ENCODE peak calls at places on chromosomes 5 and 9, in four cellular contexts. V is mesendoderm, R is IMR-90, G is H1. H is an unnamed sample.

GRCh38 chr9:137435980-137436760 is 5.0 kb downstream of the ENTPD8 start:
- DNase-seq in G (no peak), R (peak; percentile 76), V (no peak), H (no peak)

GRCh38 chr9:7028591-7028990 is 270.8 kb downstream of the KDM4C start:
- DNase-seq in R (peak; percentile 10), V (no peak), G (no peak), H (no peak)

GRCh38 chr5:143133721-143134120 is 269.8 kb downstream of the NR3C1 start:
- DNase-seq in R (no peak), G (no peak), V (no peak), H (no peak)

GRCh38 chr9:33818167-33818831 is 1.3 kb downstream of the UBE2R2 start:
- DNase-seq in V (peak; percentile 19), R (no peak), G (no peak), H (no peak)

GRCh38 chr9:98690686-98691085 is 18.0 kb downstream of the GABBR2 start:
- DNase-seq in G (no peak), V (no peak), R (no peak), H (no peak)

GRCh38 chr9:132415181-132415580 is 5.2 kb downstream of the CFAP77 start:
- DNase-seq in V (no peak), R (no peak), G (no peak), H (peak; percentile 49)

GRCh38 chr5:173329370-173330150 is 1.3 kb upstream of the STC2 start:
- DNase-seq in G (no peak), V (peak; percentile 89), R (no peak), H (peak; percentile 83)

GRCh38 chr5:121478636-121479035 is 373.0 kb upstream of the FTMT start:
- DNase-seq in R (no peak), V (peak; percentile 17), G (no peak), H (no peak)

GRCh38 chr9:3526903-3527652 is 1.3 kb upstream of the RFX3 start:
- DNase-seq in V (peak; percentile 76), G (no peak), R (peak; percentile 13), H (peak; percentile 61)

GRCh38 chr9:32344551-32345182 is 39.8 kb upstream of the ACO1 start:
- DNase-seq in R (peak; percentile 11), V (peak; percentile 94), G (peak; percentile 43), H (peak; percentile 87)

GRCh38 chr5:147522435-147522834 is 12.6 kb upstream of the DPYSL3 start:
- DNase-seq in R (peak; percentile 83), G (no peak), V (peak; percentile 68), H (no peak)

GRCh38 chr5:11719888-11720481 is 184.3 kb downstream of the CTNND2 start:
- DNase-seq in R (no peak), G (no peak), V (peak; percentile 86), H (peak; percentile 75)

GRCh38 chr5:55231476-55232193 is 1.8 kb downstream of the CCNO start:
- DNase-seq in R (no peak), G (no peak), V (peak; percentile 30), H (peak; percentile 46)

GRCh38 chr5:32812399-32812798 is 101.3 kb downstream of the NPR3 start:
- DNase-seq in V (no peak), R (no peak), G (no peak), H (no peak)

GRCh38 chr9:7536310-7536939 is 263.2 kb downstream of the DMAC1 start:
- DNase-seq in R (peak; percentile 56), V (peak; percentile 77), G (no peak), H (peak; percentile 75)

GRCh38 chr9:127977877-127978647 is 2.7 kb downstream of the EEIG1 start:
- DNase-seq in G (no peak), V (peak; percentile 86), R (peak; percentile 80), H (no peak)

GRCh38 chr9:91776409-91777365 is 173.3 kb downstream of the ROR2 start:
- DNase-seq in V (no peak), G (no peak), R (peak; percentile 61), H (no peak)

GRCh38 chr9:91775708-91776028 is 174.4 kb downstream of the ROR2 start:
- DNase-seq in R (no peak), G (no peak), V (no peak), H (no peak)

GRCh38 chr9:91778031-91778430 is 172.0 kb downstream of the ROR2 start:
- DNase-seq in G (no peak), R (peak; percentile 29), V (no peak), H (no peak)

GRCh38 chr9:91775011-91775707 is 174.9 kb downstream of the ROR2 start:
- DNase-seq in R (peak; percentile 58), G (peak; percentile 36), V (peak; percentile 82), H (peak; percentile 84)

GRCh38 chr9:91777437-91777836 is 172.6 kb downstream of the ROR2 start:
- DNase-seq in G (no peak), V (no peak), R (peak; percentile 80), H (no peak)
- H4K5ac ChIP-seq in G (no peak overlapping the region), V (no peak overlapping the region), R (no peak overlapping the region), H (no peak overlapping the region)

GRCh38 chr5:145848854-145849253 is 13.7 kb upstream of the PRELID2 start:
- DNase-seq in V (no peak), R (peak; percentile 77), G (no peak), H (no peak)

GRCh38 chr5:145846087-145846486 is 10.9 kb upstream of the PRELID2 start:
- DNase-seq in V (no peak), R (no peak), G (no peak), H (no peak)

GRCh38 chr5:145852990-145853389 is 17.8 kb upstream of the PRELID2 start:
- DNase-seq in G (no peak), R (no peak), V (no peak), H (no peak)

GRCh38 chr5:145847499-145848497 is 12.7 kb upstream of the PRELID2 start:
- DNase-seq in G (no peak), R (peak; percentile 93), V (no peak), H (no peak)
- H4K5ac ChIP-seq in G (no peak overlapping the region), R (no peak overlapping the region), V (no peak overlapping the region), H (no peak overlapping the region)

GRCh38 chr5:40401281-40401680 is 278.4 kb upstream of the PTGER4 start:
- DNase-seq in G (no peak), R (no peak), V (no peak), H (no peak)
- H4K5ac ChIP-seq in G (no peak overlapping the region), R (no peak overlapping the region), V (no peak overlapping the region), H (no peak overlapping the region)

DNA sequence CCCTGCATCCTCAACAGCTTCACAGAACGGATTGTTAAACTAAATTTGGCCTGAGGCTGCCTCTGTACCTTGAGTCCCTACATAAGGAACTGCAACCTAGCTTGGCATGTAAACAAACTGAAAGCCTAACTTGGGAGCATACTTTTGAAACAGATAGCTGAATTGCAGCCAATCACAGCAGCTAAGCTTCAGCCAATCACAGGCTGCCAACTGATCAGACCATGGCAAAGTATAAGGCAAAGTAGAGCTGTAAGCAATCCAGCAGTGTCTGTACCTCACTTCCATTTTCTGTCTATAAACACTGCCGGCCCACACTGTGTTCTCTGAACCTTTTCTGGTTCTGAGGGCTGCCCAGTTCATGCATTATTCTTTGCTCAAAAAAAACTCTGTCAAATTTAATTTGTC is 8.9 kb upstream of the ZNF483 start:
- DNase-seq in V (no peak), R (peak; percentile 18), G (no peak), H (peak; percentile 57)
- H4K5ac ChIP-seq in V (no peak overlapping the region), R (no peak overlapping the region), G (no peak overlapping the region), H (no peak overlapping the region)

DNA sequence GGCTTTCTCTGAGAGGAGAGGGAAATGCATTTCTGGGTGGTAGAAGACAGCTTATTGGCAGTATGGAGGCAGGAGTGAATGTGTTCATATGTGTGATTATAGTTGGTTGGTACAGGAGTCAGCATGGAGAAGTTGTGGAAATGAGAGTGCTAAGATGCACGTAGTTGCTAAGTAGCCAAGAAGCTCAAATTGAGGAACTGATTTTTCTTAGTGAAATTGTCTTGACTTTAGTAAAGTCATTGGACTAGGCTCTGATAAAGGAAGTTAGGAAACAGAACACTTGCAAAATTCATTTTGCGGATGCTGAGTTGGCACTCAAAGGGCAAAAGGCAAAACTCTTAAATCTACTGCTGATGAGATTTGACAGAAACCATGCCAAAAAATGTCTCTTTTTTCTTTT is 158.9 kb upstream of the VCAN start:
- DNase-seq in G (no peak), V (no peak), R (no peak), H (no peak)
- H4K5ac ChIP-seq in G (no peak overlapping the region), V (no peak overlapping the region), R (no peak overlapping the region), H (no peak overlapping the region)

GRCh38 chr5:81233080-81233634 is at the start of gene CKMT2:
- DNase-seq in R (no peak), V (peak; percentile 86), G (peak; percentile 61), H (peak; percentile 95)
- H4K5ac ChIP-seq in R (no peak within 1 kb of the TSS), V (no peak within 1 kb of the TSS), G (peak within 1 kb of the TSS; percentile 18), H (no peak within 1 kb of the TSS)

GRCh38 chr5:175640108-175640507 is 17.8 kb upstream of the HRH2 start:
- DNase-seq in R (no peak), G (no peak), V (no peak), H (no peak)

GRCh38 chr5:175638305-175638704 is 19.6 kb upstream of the HRH2 start:
- DNase-seq in R (no peak), G (no peak), V (peak; percentile 33), H (no peak)

GRCh38 chr5:175642998-175643397 is 14.9 kb upstream of the HRH2 start:
- DNase-seq in G (no peak), R (no peak), V (no peak), H (no peak)
- H4K5ac ChIP-seq in G (no peak overlapping the region), R (no peak overlapping the region), V (no peak overlapping the region), H (no peak overlapping the region)

DNA sequence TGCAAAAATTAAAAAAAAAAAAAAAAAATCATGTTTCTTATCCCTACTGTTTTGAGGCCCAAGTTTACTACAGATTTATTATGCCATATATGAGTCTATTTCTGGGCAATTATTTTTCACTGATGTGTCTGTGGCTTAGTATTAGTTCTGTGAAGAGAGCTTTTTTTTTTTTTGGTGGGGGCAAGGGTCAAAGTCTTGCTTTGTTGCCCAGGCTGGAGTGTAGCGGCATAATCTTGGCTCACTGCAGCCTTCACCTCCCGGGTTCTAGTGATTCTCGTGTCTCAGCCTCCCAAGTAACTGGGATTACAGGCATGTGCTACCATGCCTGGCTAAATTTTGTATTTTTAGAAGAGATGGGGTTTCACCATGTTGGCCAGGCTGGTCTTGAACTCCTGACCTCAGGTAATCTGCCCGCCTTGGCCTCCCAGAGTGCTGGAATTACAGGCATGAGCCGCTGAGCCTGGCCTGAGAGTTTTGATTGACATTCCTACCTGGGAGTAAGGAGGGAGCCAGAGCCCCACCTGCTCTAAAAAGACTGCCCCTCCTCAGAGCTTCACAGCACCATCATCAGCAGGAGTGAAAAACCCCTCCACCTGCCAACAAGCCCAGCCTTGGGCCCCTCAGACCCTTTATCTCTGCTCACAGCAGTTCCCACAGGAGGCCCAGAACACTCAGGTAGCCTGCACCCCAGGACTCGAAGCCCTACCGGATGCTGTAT is 36.1 kb upstream of the JADE2 start:
- DNase-seq in R (no peak), G (no peak), V (no peak), H (no peak)
- H4K5ac ChIP-seq in R (no peak overlapping the region), G (no peak overlapping the region), V (no peak overlapping the region), H (no peak overlapping the region)

GRCh38 chr9:108161520-108161919 is 672.0 kb upstream of the KLF4 start:
- DNase-seq in G (no peak), V (no peak), R (no peak), H (no peak)
- H4K5ac ChIP-seq in G (no peak overlapping the region), V (no peak overlapping the region), R (no peak overlapping the region), H (no peak overlapping the region)